ENCODE peak calls at places on chromosome 5, in five cellular contexts. One of them, this sample, is unnamed.

GRCh38 chr5:56525117-56525516 is 290.2 kb upstream of the MAP3K1 start:
- DNase-seq in NB4: no peak
- DNase-seq in NCI-H2171 treated with DMSO at 0.1 percent for 48 hours: no peak
- DNase-seq in omental fat pad: no peak
- DNase-seq in caudate nucleus: no peak
- DNase-seq in this sample: peak

GRCh38 chr5:72940082-72940481 is 15.8 kb upstream of the FCHO2 start:
- DNase-seq in omental fat pad: no peak
- DNase-seq in NB4: peak
- DNase-seq in caudate nucleus: no peak
- DNase-seq in NCI-H2171 treated with DMSO at 0.1 percent for 48 hours: no peak
- DNase-seq in this sample: no peak

GRCh38 chr5:140273401-140273877 is 29.5 kb downstream of the PFDN1 start:
- DNase-seq in caudate nucleus: no peak
- DNase-seq in NCI-H2171 treated with DMSO at 0.1 percent for 48 hours: no peak
- DNase-seq in omental fat pad: no peak
- DNase-seq in NB4: peak
- DNase-seq in this sample: no peak

GRCh38 chr5:138752341-138752950 is 779 bp upstream of the CTNNA1 start:
- DNase-seq in NCI-H2171 treated with DMSO at 0.1 percent for 48 hours: no peak
- DNase-seq in caudate nucleus: no peak
- DNase-seq in omental fat pad: no peak
- DNase-seq in NB4: peak
- DNase-seq in this sample: peak

GRCh38 chr5:130616161-130616560 is 548.9 kb downstream of the HINT1 start:
- DNase-seq in omental fat pad: no peak
- DNase-seq in NCI-H2171 treated with DMSO at 0.1 percent for 48 hours: no peak
- DNase-seq in NB4: peak
- DNase-seq in caudate nucleus: no peak
- DNase-seq in this sample: no peak

GRCh38 chr5:160511280-160511929 is 89.8 kb downstream of the PTTG1 start:
- DNase-seq in omental fat pad: no peak
- DNase-seq in NCI-H2171 treated with DMSO at 0.1 percent for 48 hours: peak
- DNase-seq in caudate nucleus: no peak
- DNase-seq in NB4: no peak
- DNase-seq in this sample: no peak

GRCh38 chr5:53069626-53070025 is 39.9 kb downstream of the MOCS2 start:
- DNase-seq in NCI-H2171 treated with DMSO at 0.1 percent for 48 hours: no peak
- DNase-seq in caudate nucleus: no peak
- DNase-seq in NB4: no peak
- DNase-seq in omental fat pad: no peak
- DNase-seq in this sample: peak

GRCh38 chr5:145101246-145101645 is 733.9 kb downstream of the PRELID2 start:
- DNase-seq in caudate nucleus: no peak
- DNase-seq in omental fat pad: no peak
- DNase-seq in NB4: peak
- DNase-seq in NCI-H2171 treated with DMSO at 0.1 percent for 48 hours: no peak
- DNase-seq in this sample: peak

GRCh38 chr5:159912033-159912800 is 4.1 kb upstream of the ADRA1B start:
- DNase-seq in NB4: no peak
- DNase-seq in caudate nucleus: no peak
- DNase-seq in omental fat pad: no peak
- DNase-seq in NCI-H2171 treated with DMSO at 0.1 percent for 48 hours: no peak
- DNase-seq in this sample: no peak

GRCh38 chr5:142360607-142361120 is 35.8 kb upstream of the SPRY4 start:
- DNase-seq in NB4: no peak
- DNase-seq in NCI-H2171 treated with DMSO at 0.1 percent for 48 hours: no peak
- DNase-seq in caudate nucleus: no peak
- DNase-seq in omental fat pad: no peak
- DNase-seq in this sample: peak

GRCh38 chr5:31397926-31398557 is 133.9 kb downstream of the DROSHA start:
- DNase-seq in NB4: peak
- DNase-seq in caudate nucleus: no peak
- DNase-seq in omental fat pad: no peak
- DNase-seq in NCI-H2171 treated with DMSO at 0.1 percent for 48 hours: no peak
- DNase-seq in this sample: no peak

GRCh38 chr5:37615184-37615583 is 224.7 kb downstream of the GDNF start:
- DNase-seq in NB4: no peak
- DNase-seq in omental fat pad: no peak
- DNase-seq in NCI-H2171 treated with DMSO at 0.1 percent for 48 hours: no peak
- DNase-seq in caudate nucleus: no peak
- DNase-seq in this sample: peak

GRCh38 chr5:67998709-67999251 is 216.8 kb upstream of the PIK3R1 start:
- DNase-seq in omental fat pad: no peak
- DNase-seq in NB4: no peak
- DNase-seq in NCI-H2171 treated with DMSO at 0.1 percent for 48 hours: no peak
- DNase-seq in caudate nucleus: no peak
- DNase-seq in this sample: peak

GRCh38 chr5:168777651-168778050 is 198.5 kb upstream of the PANK3 start:
- DNase-seq in NB4: no peak
- DNase-seq in omental fat pad: no peak
- DNase-seq in NCI-H2171 treated with DMSO at 0.1 percent for 48 hours: no peak
- DNase-seq in caudate nucleus: no peak
- DNase-seq in this sample: no peak

GRCh38 chr5:149517461-149518122 is 33.6 kb downstream of the CSNK1A1 start:
- DNase-seq in caudate nucleus: no peak
- DNase-seq in NB4: no peak
- DNase-seq in omental fat pad: no peak
- DNase-seq in NCI-H2171 treated with DMSO at 0.1 percent for 48 hours: no peak
- DNase-seq in this sample: no peak

GRCh38 chr5:51002368-51002767 is 335.9 kb downstream of the PARP8 start:
- DNase-seq in NB4: no peak
- DNase-seq in omental fat pad: no peak
- DNase-seq in caudate nucleus: no peak
- DNase-seq in NCI-H2171 treated with DMSO at 0.1 percent for 48 hours: no peak
- DNase-seq in this sample: no peak

GRCh38 chr5:78537821-78538220 is 110.8 kb downstream of the LHFPL2 start:
- DNase-seq in NB4: peak
- DNase-seq in omental fat pad: no peak
- DNase-seq in caudate nucleus: no peak
- DNase-seq in NCI-H2171 treated with DMSO at 0.1 percent for 48 hours: peak
- DNase-seq in this sample: no peak

GRCh38 chr5:172561151-172561550 is 79.9 kb upstream of the NEURL1B start:
- DNase-seq in NCI-H2171 treated with DMSO at 0.1 percent for 48 hours: no peak
- DNase-seq in omental fat pad: no peak
- DNase-seq in caudate nucleus: no peak
- DNase-seq in NB4: no peak
- DNase-seq in this sample: no peak

GRCh38 chr5:165029471-165029870 is 1524.1 kb downstream of the MAT2B start:
- DNase-seq in omental fat pad: no peak
- DNase-seq in NCI-H2171 treated with DMSO at 0.1 percent for 48 hours: no peak
- DNase-seq in caudate nucleus: no peak
- DNase-seq in NB4: peak
- DNase-seq in this sample: peak

GRCh38 chr5:150409638-150410523 is 2.8 kb downstream of the CD74 start:
- DNase-seq in NCI-H2171 treated with DMSO at 0.1 percent for 48 hours: peak
- DNase-seq in caudate nucleus: peak
- DNase-seq in omental fat pad: peak
- DNase-seq in NB4: peak
- DNase-seq in this sample: peak

GRCh38 chr5:113749334-113749733 is 235.8 kb downstream of the YTHDC2 start:
- DNase-seq in omental fat pad: no peak
- DNase-seq in NB4: no peak
- DNase-seq in caudate nucleus: no peak
- DNase-seq in NCI-H2171 treated with DMSO at 0.1 percent for 48 hours: no peak
- DNase-seq in this sample: no peak

GRCh38 chr5:165631235-165631634 is 2125.8 kb downstream of the MAT2B start:
- DNase-seq in caudate nucleus: no peak
- DNase-seq in NCI-H2171 treated with DMSO at 0.1 percent for 48 hours: no peak
- DNase-seq in NB4: no peak
- DNase-seq in omental fat pad: no peak
- DNase-seq in this sample: no peak

GRCh38 chr5:66830636-66831035 is 234.4 kb downstream of the MAST4 start:
- DNase-seq in NCI-H2171 treated with DMSO at 0.1 percent for 48 hours: no peak
- DNase-seq in omental fat pad: no peak
- DNase-seq in NB4: no peak
- DNase-seq in caudate nucleus: no peak
- DNase-seq in this sample: peak

GRCh38 chr5:8829322-8830029 is 716.4 kb downstream of the SEMA5A start:
- DNase-seq in omental fat pad: no peak
- DNase-seq in caudate nucleus: no peak
- DNase-seq in NB4: no peak
- DNase-seq in NCI-H2171 treated with DMSO at 0.1 percent for 48 hours: no peak
- DNase-seq in this sample: peak

This sample was measured in RKO.